ENCODE peak calls at places on chromosomes 11 and 22, in six cellular contexts. P is kidney, V is Peyer's patch, D is cardiac muscle cell, A is BE2C, F is brain microvascular endothelial cell. C is an unnamed sample.

GRCh38 chr11:120235024-120235628 is 4.8 kb upstream of the POU2F3 start:
- DNase-seq in P (peak; percentile 81), F (no peak), D (peak; percentile 68), A (peak; percentile 82), V (peak; percentile 24), C (peak; percentile 54)

GRCh38 chr11:3773180-3773579 is 24.2 kb downstream of the NUP98 start:
- DNase-seq in A (no peak), D (no peak), F (no peak), P (no peak), V (no peak), C (no peak)

GRCh38 chr11:100719809-100720221 is 32.7 kb downstream of the ARHGAP42 start:
- DNase-seq in A (peak; percentile 71), D (peak; percentile 92), F (peak; percentile 90), V (no peak), P (peak; percentile 75), C (no peak)

GRCh38 chr11:59216654-59217640 is 4.2 kb upstream of the MPEG1 start:
- DNase-seq in D (peak; percentile 42), P (no peak), V (peak; percentile 80), A (no peak), F (no peak), C (peak; percentile 13)

GRCh38 chr11:117199061-117199915 is at the start of gene TAGLN:
- DNase-seq in P (peak; percentile 97), A (no peak), D (peak; percentile 97), F (peak; percentile 97), V (no peak), C (no peak)

GRCh38 chr11:74731301-74732094 is at the start of gene CHRDL2:
- DNase-seq in A (peak; percentile 44), D (peak; percentile 60), F (no peak), V (no peak), P (no peak), C (no peak)

GRCh38 chr11:101974255-101974654 is 57.9 kb upstream of the ANGPTL5 start:
- DNase-seq in P (no peak), F (no peak), V (no peak), A (no peak), D (peak; percentile 25), C (no peak)

GRCh38 chr11:78417175-78417887 is at the start of gene GAB2:
- DNase-seq in D (no peak), A (no peak), P (peak; percentile 88), V (no peak), F (no peak), C (no peak)

GRCh38 chr11:74770456-74770855 is 21.8 kb downstream of the RNF169 start:
- DNase-seq in D (peak; percentile 55), A (no peak), V (no peak), F (no peak), P (no peak), C (no peak)

GRCh38 chr22:37014415-37014806 is 4.8 kb downstream of the TST start:
- DNase-seq in D (no peak), V (no peak), F (no peak), A (no peak), P (peak; percentile 30), C (no peak)

GRCh38 chr11:3745161-3745560 is 52.2 kb downstream of the NUP98 start:
- DNase-seq in P (no peak), D (no peak), V (no peak), A (no peak), F (no peak), C (no peak)

GRCh38 chr11:48079602-48080001 is 99.2 kb downstream of the PTPRJ start:
- DNase-seq in A (no peak), D (no peak), V (no peak), P (no peak), F (no peak), C (no peak)

GRCh38 chr22:23511627-23512347 is 68.3 kb downstream of the IGLL1 start:
- DNase-seq in F (no peak), V (no peak), A (no peak), P (no peak), D (no peak), C (no peak)

GRCh38 chr11:65425105-65425970 is 2.7 kb downstream of the NEAT1 start:
- DNase-seq in D (peak; percentile 82), F (peak; percentile 58), P (peak; percentile 66), V (peak; percentile 77), A (no peak), C (peak; percentile 81)

GRCh38 chr11:26078217-26078821 is 253.6 kb upstream of the ANO3 start:
- DNase-seq in D (no peak), A (no peak), V (no peak), F (peak; percentile 3), P (no peak), C (no peak)

GRCh38 chr22:37848587-37849088 is 581 bp upstream of the EIF3L start:
- DNase-seq in P (peak; percentile 55), F (no peak), A (no peak), V (no peak), D (peak; percentile 45), C (peak; percentile 27)

GRCh38 chr22:36933629-36934028 is 20.2 kb downstream of the CSF2RB start:
- DNase-seq in P (peak; percentile 69), A (no peak), F (no peak), D (no peak), V (peak; percentile 11), C (no peak)

GRCh38 chr11:134365011-134365925 is 33.5 kb downstream of the GLB1L2 start:
- DNase-seq in A (no peak), D (no peak), V (no peak), P (peak; percentile 64), F (no peak), C (peak; percentile 84)

GRCh38 chr11:36109499-36109849 is 165.6 kb downstream of the LDLRAD3 start:
- DNase-seq in A (no peak), V (no peak), P (no peak), F (no peak), D (no peak), C (no peak)

DNA sequence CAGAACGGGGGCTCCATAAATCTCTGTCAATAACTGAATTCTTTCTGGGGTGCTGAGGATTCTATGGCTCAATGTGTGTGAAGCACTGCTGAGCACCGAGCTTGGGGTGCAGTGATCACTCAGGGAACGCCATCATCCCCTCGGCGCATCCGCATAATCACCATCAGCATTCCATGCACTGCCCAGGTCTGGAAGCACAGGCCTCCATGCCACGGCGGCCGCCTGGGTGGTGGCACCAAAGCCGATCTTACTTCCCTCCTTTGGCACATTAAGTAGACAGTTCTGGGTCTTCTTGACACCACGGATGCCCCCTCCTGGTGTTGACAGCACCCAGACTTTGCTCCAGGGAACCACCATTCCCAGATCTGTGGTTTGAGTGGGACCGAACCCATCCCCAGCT is 15.6 kb downstream of the LTO1 start:
- DNase-seq in F (no peak), D (no peak), V (no peak), P (peak; percentile 16), A (no peak), C (no peak)
- TF ChIP-seq CTCF in F (no peak), D (no peak), V (no peak), P (no peak), A (no peak), C (no peak)

DNA sequence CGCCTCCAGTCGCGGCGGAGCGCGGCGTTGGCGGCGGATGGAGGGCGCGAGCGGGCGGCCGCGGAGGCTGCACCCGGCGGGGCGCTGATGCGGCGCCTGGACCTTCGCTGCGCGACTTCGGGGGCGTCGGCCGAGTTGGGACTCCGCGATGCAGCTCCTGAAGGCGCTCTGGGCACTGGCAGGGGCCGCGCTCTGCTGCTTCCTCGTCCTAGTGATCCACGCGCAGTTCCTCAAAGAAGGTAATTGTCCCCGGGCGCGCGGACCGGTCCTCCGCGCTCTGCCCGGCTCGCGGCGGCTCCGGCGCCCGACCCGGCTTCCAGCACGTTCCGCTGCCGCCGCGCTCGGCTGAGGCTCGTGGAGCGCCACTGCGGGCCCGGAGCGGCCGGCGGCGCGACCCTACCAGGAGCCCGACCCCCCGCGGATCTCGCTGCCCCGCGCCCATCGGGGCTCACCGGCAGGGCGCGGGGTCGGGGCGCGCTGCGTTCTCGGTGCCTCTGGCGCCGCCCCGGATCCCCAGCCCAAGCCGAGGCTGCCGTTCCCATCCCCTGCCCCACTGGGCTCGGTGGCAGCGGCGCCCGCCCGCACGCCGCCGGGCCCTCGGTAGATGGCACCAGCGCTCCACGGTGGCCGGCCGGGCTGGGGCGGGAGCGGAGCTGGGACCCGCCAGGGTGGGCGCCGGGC is 1251.2 kb downstream of the BRD1 start:
- DNase-seq in P (peak; percentile 71), V (no peak), D (no peak), F (no peak), A (no peak), C (no peak)
- H3K4me3 ChIP-seq in P (no peak overlapping the region), V (no peak overlapping the region), D (peak overlapping the region; percentile 22), F (no peak overlapping the region), A (no peak overlapping the region), C (no peak overlapping the region)

GRCh38 chr11:73389134-73389525 is 12.9 kb downstream of the RELT start:
- DNase-seq in F (peak; percentile 15), P (no peak), D (no peak), V (no peak), A (no peak), C (no peak)
- H3K36me3 ChIP-seq in F (peaks cover 5% of the 10 kb centered on the region), P (no peaks in the 10 kb centered on the region), D (no peaks in the 10 kb centered on the region), V (no peaks in the 10 kb centered on the region), A (no peaks in the 10 kb centered on the region), C (peaks cover 47% of the 10 kb centered on the region)

DNA sequence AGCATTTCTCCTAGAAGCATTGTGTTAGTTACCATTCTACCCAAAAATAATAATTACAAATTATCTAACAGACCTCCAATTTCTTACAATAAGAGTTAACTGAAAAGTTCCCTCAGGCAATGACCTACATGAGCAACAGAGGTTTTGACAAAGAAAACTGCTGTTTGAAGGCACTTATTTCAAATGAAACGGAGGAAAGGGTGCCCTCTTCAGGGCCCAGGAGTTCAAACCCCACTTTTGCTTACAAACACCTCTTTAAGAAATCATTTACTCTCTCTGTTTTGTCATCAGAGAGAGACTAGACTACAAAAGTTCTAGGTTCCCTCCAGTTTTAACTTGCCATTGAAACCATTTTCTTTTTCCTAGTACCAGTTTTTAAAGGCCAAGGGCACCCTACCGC is 56.7 kb downstream of the AMBRA1 start:
- DNase-seq in V (no peak), P (no peak), D (peak; percentile 27), F (no peak), A (no peak), C (no peak)
- TF ChIP-seq CTCF in V (no peak), P (no peak), D (no peak), F (peak; percentile 39), A (peak; percentile 41), C (peak; percentile 35)